ENCODE peak calls at places on chromosomes 5 and 9, in four cellular contexts. One of them, this sample, is unnamed.

GRCh38 chr5:53118879-53119278 is 9.3 kb upstream of the MOCS2 start:
- DNase-seq in WTC11: no peak
- DNase-seq in K562: peak
- DNase-seq in HepG2: no peak
- DNase-seq in this sample: no peak

GRCh38 chr5:24788829-24789509 is 144.2 kb upstream of the CDH10 start:
- DNase-seq in WTC11: no peak
- DNase-seq in K562: no peak
- DNase-seq in HepG2: no peak
- DNase-seq in this sample: no peak

GRCh38 chr9:122941560-122942234 is 877 bp downstream of the RABGAP1 start:
- DNase-seq in WTC11: no peak
- DNase-seq in K562: no peak
- DNase-seq in HepG2: peak
- DNase-seq in this sample: no peak

GRCh38 chr5:120624021-120624563 is 160.0 kb downstream of the PRR16 start:
- DNase-seq in WTC11: no peak
- DNase-seq in K562: no peak
- DNase-seq in HepG2: no peak
- DNase-seq in this sample: no peak

GRCh38 chr5:40052812-40053211 is 626.9 kb upstream of the PTGER4 start:
- DNase-seq in WTC11: no peak
- DNase-seq in K562: peak
- DNase-seq in HepG2: no peak
- DNase-seq in this sample: no peak

GRCh38 chr5:14160116-14160515 is 17.0 kb downstream of the TRIO start:
- DNase-seq in WTC11: no peak
- DNase-seq in K562: no peak
- DNase-seq in HepG2: no peak
- DNase-seq in this sample: no peak

GRCh38 chr5:140112685-140113179 is 1.2 kb upstream of the PURA start:
- DNase-seq in WTC11: no peak
- DNase-seq in K562: no peak
- DNase-seq in HepG2: no peak
- DNase-seq in this sample: no peak

GRCh38 chr9:127136081-127136879 is 13.8 kb upstream of the ANGPTL2 start:
- DNase-seq in WTC11: no peak
- DNase-seq in K562: no peak
- DNase-seq in HepG2: no peak
- DNase-seq in this sample: no peak

GRCh38 chr9:130003943-130004552 is 38.9 kb downstream of the FNBP1 start:
- DNase-seq in WTC11: no peak
- DNase-seq in K562: no peak
- DNase-seq in HepG2: no peak
- DNase-seq in this sample: no peak

GRCh38 chr9:21326526-21327139 is 8.6 kb downstream of the KLHL9 start:
- DNase-seq in WTC11: no peak
- DNase-seq in K562: no peak
- DNase-seq in HepG2: peak
- DNase-seq in this sample: peak

GRCh38 chr5:133247145-133247709 is 195.4 kb downstream of the HSPA4 start:
- DNase-seq in WTC11: no peak
- DNase-seq in K562: peak
- DNase-seq in HepG2: no peak
- DNase-seq in this sample: no peak

GRCh38 chr5:60978968-60979367 is 34.0 kb downstream of the NDUFAF2 start:
- DNase-seq in WTC11: no peak
- DNase-seq in K562: peak
- DNase-seq in HepG2: no peak
- DNase-seq in this sample: no peak

GRCh38 chr5:11385901-11386293 is 518.3 kb downstream of the CTNND2 start:
- DNase-seq in WTC11: peak
- DNase-seq in K562: no peak
- DNase-seq in HepG2: no peak
- DNase-seq in this sample: no peak

GRCh38 chr9:108416321-108416720 is 439.5 kb downstream of the ACTL7B start:
- DNase-seq in WTC11: no peak
- DNase-seq in K562: no peak
- DNase-seq in HepG2: peak
- DNase-seq in this sample: no peak

GRCh38 chr9:16726023-16726422 is 144.4 kb downstream of the BNC2 start:
- DNase-seq in WTC11: no peak
- DNase-seq in K562: no peak
- DNase-seq in HepG2: no peak
- DNase-seq in this sample: no peak

GRCh38 chr5:89053547-89053946 is 170.6 kb upstream of the MEF2C start:
- DNase-seq in WTC11: no peak
- DNase-seq in K562: no peak
- DNase-seq in HepG2: no peak
- DNase-seq in this sample: no peak

GRCh38 chr9:19701991-19702390 is 86.8 kb downstream of the SLC24A2 start:
- DNase-seq in WTC11: no peak
- DNase-seq in K562: no peak
- DNase-seq in HepG2: no peak
- DNase-seq in this sample: no peak

GRCh38 chr9:93451762-93452709 is 551 bp downstream of the FAM120A start:
- DNase-seq in WTC11: peak
- DNase-seq in K562: peak
- DNase-seq in HepG2: peak
- DNase-seq in this sample: no peak

GRCh38 chr9:22108581-22109370 is 99.7 kb upstream of the CDKN2B start:
- DNase-seq in WTC11: no peak
- DNase-seq in K562: no peak
- DNase-seq in HepG2: no peak
- DNase-seq in this sample: no peak

GRCh38 chr5:112689510-112689909 is 48.2 kb upstream of the APC start:
- DNase-seq in WTC11: no peak
- DNase-seq in K562: peak
- DNase-seq in HepG2: no peak
- DNase-seq in this sample: no peak

GRCh38 chr5:17879276-17879675 is 245.0 kb downstream of the TAF11L14 start:
- DNase-seq in WTC11: no peak
- DNase-seq in K562: no peak
- DNase-seq in HepG2: no peak
- DNase-seq in this sample: no peak

GRCh38 chr5:86716121-86716520 is 98.4 kb downstream of the COX7C start:
- DNase-seq in WTC11: no peak
- DNase-seq in K562: no peak
- DNase-seq in HepG2: no peak
- DNase-seq in this sample: no peak

GRCh38 chr9:113541019-113541900 is 77.7 kb downstream of the RGS3 start:
- DNase-seq in WTC11: peak
- DNase-seq in K562: peak
- DNase-seq in HepG2: peak
- DNase-seq in this sample: no peak

GRCh38 chr5:180334751-180335613 is 18.2 kb downstream of the GFPT2 start:
- DNase-seq in WTC11: no peak
- DNase-seq in K562: no peak
- DNase-seq in HepG2: no peak
- DNase-seq in this sample: no peak

GRCh38 chr5:180334176-180334575 is 19.0 kb downstream of the GFPT2 start:
- DNase-seq in WTC11: no peak
- DNase-seq in K562: no peak
- DNase-seq in HepG2: no peak
- DNase-seq in this sample: no peak

GRCh38 chr5:180332051-180332517 is 21.1 kb downstream of the GFPT2 start:
- DNase-seq in WTC11: peak
- DNase-seq in K562: no peak
- DNase-seq in HepG2: no peak
- DNase-seq in this sample: no peak

GRCh38 chr5:180332861-180333260 is 20.3 kb downstream of the GFPT2 start:
- DNase-seq in WTC11: no peak
- DNase-seq in K562: no peak
- DNase-seq in HepG2: no peak
- DNase-seq in this sample: no peak

DNA sequence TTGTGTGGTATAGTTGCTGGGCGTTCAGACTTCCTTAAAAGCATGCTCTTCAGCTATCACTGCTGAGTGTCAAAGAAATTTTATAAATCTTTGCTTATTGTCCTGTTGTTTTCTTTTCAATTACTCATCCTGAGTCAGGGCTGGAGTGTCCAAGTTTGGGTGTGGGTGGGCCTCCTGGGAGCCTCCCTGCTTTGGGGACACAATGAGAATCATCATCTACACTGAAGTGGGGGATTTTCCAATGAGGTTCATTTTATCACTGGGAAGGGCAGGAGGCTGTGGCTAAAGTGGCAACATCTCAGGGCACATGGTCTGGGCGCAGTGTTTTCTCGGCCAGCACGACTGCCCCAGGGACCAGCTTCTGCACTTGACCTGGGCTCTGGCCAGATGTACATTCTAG is 19.5 kb downstream of the GFPT2 start:
- DNase-seq in WTC11: no peak
- DNase-seq in K562: no peak
- DNase-seq in HepG2: no peak
- DNase-seq in this sample: no peak
- TF ChIP-seq TCF7 in WTC11: no peak
- TF ChIP-seq TCF7 in K562: no peak
- TF ChIP-seq TCF7 in HepG2: no peak
- TF ChIP-seq TCF7 in this sample: no peak

GRCh38 chr9:131537946-131538345 is 6.9 kb upstream of the UCK1 start:
- DNase-seq in WTC11: no peak
- DNase-seq in K562: no peak
- DNase-seq in HepG2: no peak
- DNase-seq in this sample: no peak

GRCh38 chr9:131545003-131545785 is at the start of gene PRRT1B:
- DNase-seq in WTC11: peak
- DNase-seq in K562: no peak
- DNase-seq in HepG2: peak
- DNase-seq in this sample: no peak

GRCh38 chr9:131543141-131543540 is 2.2 kb upstream of the PRRT1B start:
- DNase-seq in WTC11: no peak
- DNase-seq in K562: no peak
- DNase-seq in HepG2: no peak
- DNase-seq in this sample: no peak

GRCh38 chr9:131539223-131539923 is 6.0 kb upstream of the PRRT1B start:
- DNase-seq in WTC11: no peak
- DNase-seq in K562: no peak
- DNase-seq in HepG2: no peak
- DNase-seq in this sample: no peak
- TF ChIP-seq TCF7 in WTC11: no peak
- TF ChIP-seq TCF7 in K562: no peak
- TF ChIP-seq TCF7 in HepG2: no peak
- TF ChIP-seq TCF7 in this sample: no peak

GRCh38 chr9:133031496-133031911 is 707 bp downstream of the GTF3C5 start:
- DNase-seq in WTC11: no peak
- DNase-seq in K562: no peak
- DNase-seq in HepG2: no peak
- DNase-seq in this sample: no peak
- TF ChIP-seq TCF7 in WTC11: no peak
- TF ChIP-seq TCF7 in K562: no peak
- TF ChIP-seq TCF7 in HepG2: no peak
- TF ChIP-seq TCF7 in this sample: no peak

GRCh38 chr9:69078581-69078980 is 43.0 kb downstream of the FXN start:
- DNase-seq in WTC11: no peak
- DNase-seq in K562: no peak
- DNase-seq in HepG2: no peak
- DNase-seq in this sample: no peak

GRCh38 chr9:69076550-69076949 is 41.0 kb downstream of the FXN start:
- DNase-seq in WTC11: no peak
- DNase-seq in K562: no peak
- DNase-seq in HepG2: no peak
- DNase-seq in this sample: no peak

GRCh38 chr9:69078069-69078468 is 42.5 kb downstream of the FXN start:
- DNase-seq in WTC11: no peak
- DNase-seq in K562: no peak
- DNase-seq in HepG2: no peak
- DNase-seq in this sample: no peak

GRCh38 chr9:69081261-69081660 is 45.7 kb downstream of the FXN start:
- DNase-seq in WTC11: no peak
- DNase-seq in K562: no peak
- DNase-seq in HepG2: no peak
- DNase-seq in this sample: no peak

GRCh38 chr9:69079186-69079585 is 43.6 kb downstream of the FXN start:
- DNase-seq in WTC11: no peak
- DNase-seq in K562: no peak
- DNase-seq in HepG2: no peak
- DNase-seq in this sample: no peak
- TF ChIP-seq TCF7 in WTC11: no peak
- TF ChIP-seq TCF7 in K562: no peak
- TF ChIP-seq TCF7 in HepG2: no peak
- TF ChIP-seq TCF7 in this sample: no peak

GRCh38 chr9:133616643-133617405 is 7.6 kb upstream of the FAM163B start:
- DNase-seq in WTC11: no peak
- DNase-seq in K562: no peak
- DNase-seq in HepG2: no peak
- DNase-seq in this sample: no peak
- TF ChIP-seq TCF7 in WTC11: no peak
- TF ChIP-seq TCF7 in K562: no peak
- TF ChIP-seq TCF7 in HepG2: no peak
- TF ChIP-seq TCF7 in this sample: no peak

GRCh38 chr5:19891658-19892057 is 96.3 kb downstream of the CDH18 start:
- DNase-seq in WTC11: no peak
- DNase-seq in K562: no peak
- DNase-seq in HepG2: no peak
- DNase-seq in this sample: no peak
- TF ChIP-seq TCF7 in WTC11: no peak
- TF ChIP-seq TCF7 in K562: no peak
- TF ChIP-seq TCF7 in HepG2: no peak
- TF ChIP-seq TCF7 in this sample: no peak

GRCh38 chr9:28692012-28692411 is 1118.7 kb upstream of the C9orf72 start:
- DNase-seq in WTC11: no peak
- DNase-seq in K562: no peak
- DNase-seq in HepG2: no peak
- DNase-seq in this sample: no peak

GRCh38 chr9:28699632-28700031 is 1126.4 kb upstream of the C9orf72 start:
- DNase-seq in WTC11: no peak
- DNase-seq in K562: no peak
- DNase-seq in HepG2: no peak
- DNase-seq in this sample: no peak

GRCh38 chr9:28696960-28697359 is 1123.7 kb upstream of the C9orf72 start:
- DNase-seq in WTC11: no peak
- DNase-seq in K562: no peak
- DNase-seq in HepG2: no peak
- DNase-seq in this sample: no peak
- TF ChIP-seq TCF7 in WTC11: no peak
- TF ChIP-seq TCF7 in K562: no peak
- TF ChIP-seq TCF7 in HepG2: no peak
- TF ChIP-seq TCF7 in this sample: no peak